ENCODE peak calls at places on chromosomes 2 and 18, in five cellular contexts. Y is ovary, P is esophagus squamous epithelium, O is Peyer's patch, N is stomach. G is an unnamed sample.

GRCh38 chr18:12014976-12015696 is 33.8 kb downstream of the IMPA2 start:
- DNase-seq in O (no peak), P (no peak), Y (no peak), N (no peak), G (no peak)

GRCh38 chr18:23701017-23701416 is 11.8 kb downstream of the LAMA3 start:
- DNase-seq in O (no peak), N (no peak), Y (no peak), P (no peak), G (no peak)

GRCh38 chr2:47000679-47001075 is 85.1 kb upstream of the MCFD2 start:
- DNase-seq in O (no peak), Y (no peak), P (no peak), N (no peak), G (no peak)

GRCh38 chr18:51211552-51211951 is 14.1 kb upstream of the MEX3C start:
- DNase-seq in N (no peak), O (no peak), P (peak), Y (no peak), G (peak)

GRCh38 chr2:157087373-157088005 is 170.0 kb upstream of the GALNT5 start:
- DNase-seq in P (no peak), N (no peak), Y (no peak), O (no peak), G (no peak)

GRCh38 chr18:11676867-11677266 is 12.2 kb upstream of the GNAL start:
- DNase-seq in O (no peak), P (no peak), Y (no peak), N (no peak), G (no peak)

GRCh38 chr2:47488870-47489584 is 86.1 kb downstream of the MSH2 start:
- DNase-seq in P (no peak), Y (no peak), O (no peak), N (no peak), G (peak)

GRCh38 chr2:216104691-216105090 is 4.5 kb upstream of the XRCC5 start:
- DNase-seq in Y (no peak), P (no peak), N (no peak), O (no peak), G (no peak)

GRCh38 chr2:229454934-229455631 is 184.0 kb upstream of the PID1 start:
- DNase-seq in Y (no peak), O (no peak), N (no peak), P (no peak), G (no peak)

GRCh38 chr2:109648041-109648527 is 33.9 kb downstream of the SOWAHC start:
- DNase-seq in Y (no peak), N (no peak), O (no peak), P (no peak), G (no peak)

GRCh38 chr18:43578636-43579203 is 301.4 kb upstream of the SYT4 start:
- DNase-seq in Y (no peak), N (peak), P (no peak), O (no peak), G (no peak)

GRCh38 chr18:10421859-10422258 is 32.6 kb upstream of the APCDD1 start:
- DNase-seq in N (no peak), P (no peak), O (no peak), Y (no peak), G (no peak)

GRCh38 chr2:146523218-146523617 is 1321.6 kb upstream of the ACVR2A start:
- DNase-seq in P (no peak), N (no peak), O (no peak), Y (no peak), G (peak)

GRCh38 chr2:221513251-221513650 is 58.9 kb downstream of the EPHA4 start:
- DNase-seq in P (no peak), Y (no peak), N (no peak), O (no peak), G (no peak)

GRCh38 chr2:81495556-81495955 is 1191.0 kb upstream of the LRRTM1 start:
- DNase-seq in Y (no peak), N (no peak), P (no peak), O (no peak), G (no peak)

GRCh38 chr2:68813596-68813995 is 57.6 kb downstream of the BMP10 start:
- DNase-seq in P (no peak), N (no peak), Y (no peak), O (no peak), G (no peak)

GRCh38 chr2:228417966-228418365 is 236.5 kb upstream of the SPHKAP start:
- DNase-seq in N (no peak), O (no peak), P (no peak), Y (no peak), G (no peak)

GRCh38 chr18:78242796-78243195 is 736.8 kb upstream of the SALL3 start:
- DNase-seq in P (no peak), O (no peak), Y (no peak), N (no peak), G (no peak)

GRCh38 chr2:203014456-203015199 is at the start of gene NBEAL1:
- DNase-seq in P (peak), N (peak), O (peak), Y (peak), G (peak)
- TF ChIP-seq POLR2A in P (peak), N (no peak), O (peak), Y (peak), G (peak)

DNA sequence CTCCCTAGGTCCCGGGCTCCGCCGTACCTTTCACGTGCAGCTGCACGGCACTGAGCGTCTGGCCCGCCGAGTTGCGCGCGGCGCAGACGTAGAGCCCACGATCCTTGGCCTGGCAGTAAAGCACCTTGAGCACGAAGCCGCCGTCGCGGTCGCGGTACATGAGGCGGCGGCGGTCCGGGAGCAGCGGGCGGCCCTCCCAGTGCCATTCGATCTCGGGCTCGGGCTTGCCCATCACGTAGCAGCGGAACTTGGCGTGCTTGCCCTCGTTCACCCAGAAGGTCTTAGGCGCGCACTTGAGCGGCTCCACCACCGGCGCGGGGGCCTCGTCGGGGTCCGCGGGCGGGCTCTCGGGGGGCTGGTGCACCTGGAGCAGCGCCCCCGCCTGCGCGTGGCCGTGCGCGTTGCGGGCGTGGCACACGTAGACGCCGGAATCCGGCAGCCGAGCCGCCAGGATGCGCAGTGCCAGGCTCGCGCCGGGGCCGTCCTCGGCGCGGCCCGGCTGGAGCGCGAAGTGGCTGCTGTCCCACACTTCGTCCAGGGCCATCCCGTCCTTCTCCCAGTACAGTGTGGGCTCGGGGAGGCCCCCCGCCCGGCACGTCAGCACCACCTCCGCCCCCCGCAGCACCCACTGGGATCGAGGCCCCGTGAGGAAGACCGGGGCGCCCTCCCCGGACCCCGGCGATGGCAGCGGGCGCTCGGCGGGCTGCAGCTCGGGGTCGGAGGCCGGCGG is 980 bp downstream of the OBSL1 start:
- DNase-seq in O (no peak), P (no peak), Y (no peak), N (no peak), G (peak)
- TF ChIP-seq POLR2A in O (no peak), P (no peak), Y (no peak), N (no peak), G (no peak)

GRCh38 chr2:134195341-134195740 is 58.5 kb upstream of the MGAT5 start:
- DNase-seq in Y (no peak), P (no peak), O (no peak), N (no peak), G (no peak)

GRCh38 chr2:134191835-134192234 is 62.0 kb upstream of the MGAT5 start:
- DNase-seq in N (no peak), P (no peak), O (no peak), Y (no peak), G (no peak)

GRCh38 chr2:134193006-134193405 is 60.9 kb upstream of the MGAT5 start:
- DNase-seq in O (no peak), P (no peak), Y (no peak), N (no peak), G (no peak)

GRCh38 chr2:134194519-134194918 is 59.4 kb upstream of the MGAT5 start:
- DNase-seq in O (no peak), P (no peak), N (no peak), Y (no peak), G (no peak)

GRCh38 chr2:134193774-134194173 is 60.1 kb upstream of the MGAT5 start:
- DNase-seq in Y (no peak), O (no peak), P (no peak), N (no peak), G (no peak)
- TF ChIP-seq POLR2A in Y (no peak), O (no peak), P (no peak), N (no peak), G (no peak)

DNA sequence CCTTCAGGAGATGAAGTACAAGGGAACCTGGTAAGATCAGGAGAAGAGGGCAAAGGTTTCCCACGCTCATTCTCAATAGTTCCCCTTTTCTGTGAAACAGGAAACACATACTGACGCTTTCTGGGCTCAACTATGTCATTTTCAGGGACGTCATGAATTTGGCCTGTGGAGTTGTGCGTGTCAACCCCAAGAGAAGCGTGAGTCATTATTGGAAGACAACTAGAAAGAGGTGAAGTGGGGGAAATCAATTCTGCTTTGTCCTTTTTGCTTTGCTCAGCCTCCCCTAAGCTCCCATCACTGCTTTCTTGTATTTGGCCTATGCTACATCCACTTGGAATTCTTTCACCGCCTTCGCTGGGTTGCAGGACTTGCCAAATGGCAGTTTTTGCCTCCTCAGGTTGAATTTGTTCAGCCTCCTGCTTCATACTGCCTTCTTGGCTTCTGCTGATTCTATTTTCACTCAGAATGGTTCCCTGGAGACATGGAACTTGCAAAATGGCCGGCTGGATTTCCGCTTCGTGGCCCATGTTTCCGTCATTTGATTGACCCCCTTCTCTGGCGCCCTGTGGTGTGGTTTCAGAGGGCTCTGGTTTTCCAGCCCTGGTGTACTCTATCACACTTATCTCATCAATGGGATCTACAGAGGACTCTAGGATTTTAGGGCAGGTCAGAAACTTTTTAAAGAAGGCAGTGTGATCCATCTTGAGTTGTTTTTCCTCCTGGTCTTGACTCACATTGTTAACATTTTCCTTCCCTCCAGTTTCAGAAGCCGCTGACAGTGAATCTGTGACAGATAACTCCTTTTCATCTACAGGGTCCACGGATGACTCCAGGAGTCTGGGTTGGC is 93.3 kb downstream of the ALPK2 start:
- DNase-seq in P (no peak), N (no peak), Y (no peak), O (no peak), G (no peak)
- TF ChIP-seq POLR2A in P (no peak), N (no peak), Y (no peak), O (no peak), G (no peak)

GRCh38 chr2:201779996-201780673 is 598 bp downstream of the ALS2 start:
- DNase-seq in O (no peak), N (no peak), P (no peak), Y (no peak), G (peak)

GRCh38 chr2:201777869-201778268 is 2.9 kb downstream of the ALS2 start:
- DNase-seq in Y (no peak), P (no peak), O (no peak), N (no peak), G (no peak)

GRCh38 chr2:201784547-201784946 is 3.8 kb upstream of the ALS2 start:
- DNase-seq in N (no peak), O (no peak), P (no peak), Y (no peak), G (peak)

GRCh38 chr2:201781583-201782051 is 884 bp upstream of the ALS2 start:
- DNase-seq in P (no peak), O (peak), N (no peak), Y (peak), G (peak)

DNA sequence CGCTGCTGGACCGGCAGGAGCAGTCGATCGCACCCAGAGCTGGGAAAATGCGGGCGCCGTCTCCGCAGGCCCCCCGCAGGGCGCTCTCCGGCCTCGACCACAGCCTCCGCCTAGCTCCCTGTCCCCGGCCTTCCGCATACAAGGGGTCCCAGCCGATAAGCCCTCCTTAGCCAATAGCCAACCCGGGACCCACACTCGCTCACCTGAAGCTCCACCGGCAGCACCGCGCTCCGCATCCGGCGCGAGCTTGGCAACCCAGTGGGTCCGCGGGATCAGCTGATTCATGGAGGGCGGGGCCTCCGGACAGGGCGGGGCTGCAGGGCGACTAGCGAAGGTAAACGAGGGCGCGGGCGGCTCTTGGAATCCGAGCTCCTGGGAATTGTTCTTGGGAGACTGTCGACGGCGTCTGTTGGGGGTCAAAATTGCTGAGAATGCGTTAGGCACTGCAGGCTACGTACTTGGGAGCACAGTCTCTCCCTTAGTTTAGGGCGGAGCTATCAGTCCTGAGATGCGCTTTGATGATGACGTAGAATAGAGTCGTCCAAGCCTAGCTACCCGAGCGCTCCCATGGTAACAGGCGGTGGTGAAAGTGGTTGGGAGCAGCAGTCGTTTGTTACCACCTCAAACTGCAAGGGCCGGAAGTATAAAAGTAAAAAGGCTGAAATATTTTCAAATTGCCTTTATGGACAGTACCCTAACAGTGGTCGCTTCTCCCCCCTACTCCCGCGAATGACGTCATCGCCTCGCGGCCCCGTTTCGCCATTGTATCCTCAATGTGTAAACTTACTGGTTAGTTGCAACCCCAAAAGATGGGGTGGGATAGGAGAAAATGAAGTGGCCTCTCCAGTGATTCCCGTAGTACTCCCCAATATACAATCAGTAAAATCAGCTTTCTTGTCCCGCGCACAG is at the start of gene ALS2:
- DNase-seq in O (peak), Y (peak), P (peak), N (peak), G (peak)
- TF ChIP-seq POLR2A in O (peak), Y (peak), P (peak), N (no peak), G (peak)

DNA sequence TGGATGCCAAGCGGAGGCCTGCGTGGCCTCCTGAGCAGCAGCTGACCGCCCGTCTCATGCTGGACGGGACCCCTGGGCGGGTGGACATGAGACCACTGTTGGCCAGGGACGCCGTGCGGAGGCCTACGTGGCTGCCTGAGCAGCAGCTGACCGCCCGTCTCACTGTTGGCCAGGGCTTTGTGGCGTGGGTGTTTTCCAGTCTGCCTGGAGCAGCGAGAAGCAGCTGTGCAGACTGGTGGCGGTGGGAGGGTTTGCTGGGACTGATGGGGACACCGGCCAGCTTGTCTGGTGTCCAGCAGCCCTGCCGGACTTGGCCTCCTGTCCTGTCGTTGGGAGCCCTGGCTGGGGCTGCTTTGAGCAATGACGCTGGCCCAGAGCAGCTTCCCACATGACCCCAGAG is 5.8 kb upstream of the D2HGDH start:
- DNase-seq in Y (no peak), N (no peak), O (no peak), P (no peak), G (no peak)
- TF ChIP-seq POLR2A in Y (no peak), N (no peak), O (no peak), P (no peak), G (no peak)

GRCh38 chr2:88857274-88857741 is 165.8 kb downstream of the RPIA start:
- DNase-seq in N (no peak), Y (no peak), O (no peak), P (no peak), G (no peak)
- TF ChIP-seq POLR2A in N (no peak), Y (no peak), O (no peak), P (no peak), G (no peak)

G was measured in erythroblast.